ENCODE peak calls at places on chromosomes 13 and 19, in ten cellular contexts. G is neuronal stem cell, H is ovary, S is lung, W is esophagus muscularis mucosa, N is PC-3, Q is left ventricle myocardium inferior, Z is right lobe of liver, E is psoas muscle, D is thoracic aorta. V is an unnamed sample.

GRCh38 chr19:23771348-23771747 is 12.7 kb upstream of the ZNF681 start:
- DNase-seq in G (no peak), H (no peak), S (no peak), W (no peak), N (no peak), Q (no peak), Z (no peak), E (no peak), D (no peak), V (no peak)

GRCh38 chr13:71240906-71241305 is 626.1 kb downstream of the DACH1 start:
- DNase-seq in G (no peak), H (no peak), S (no peak), W (no peak), N (peak; percentile 35), Q (no peak), Z (no peak), E (no peak), D (no peak), V (no peak)

GRCh38 chr13:39419866-39420265 is 183.1 kb downstream of the LHFPL6 start:
- DNase-seq in G (no peak), H (no peak), S (no peak), W (no peak), N (no peak), Q (no peak), Z (no peak), E (no peak), D (no peak), V (no peak)

GRCh38 chr13:36282818-36283432 is 14.7 kb downstream of the CCDC169 start:
- DNase-seq in G (peak; percentile 12), H (no peak), S (no peak), W (no peak), N (peak; percentile 60), Q (no peak), Z (no peak), E (no peak), D (no peak), V (no peak)

GRCh38 chr19:36392916-36393673 is 14.1 kb upstream of the ZFP14 start:
- DNase-seq in G (no peak), H (no peak), S (no peak), W (no peak), N (no peak), Q (no peak), Z (no peak), E (no peak), D (no peak), V (no peak)

GRCh38 chr13:98433654-98434053 is 143.3 kb downstream of the STK24 start:
- DNase-seq in G (no peak), H (no peak), S (no peak), W (no peak), N (no peak), Q (no peak), Z (no peak), E (no peak), D (no peak), V (no peak)

GRCh38 chr19:1423445-1424181 is 14.6 kb upstream of the RPS15 start:
- DNase-seq in G (no peak), H (no peak), S (no peak), W (no peak), N (no peak), Q (no peak), Z (no peak), E (no peak), D (no peak), V (no peak)

GRCh38 chr13:57630661-57631606 is 610 bp upstream of the PCDH17 start:
- DNase-seq in G (no peak), H (no peak), S (no peak), W (no peak), N (peak; percentile 14), Q (no peak), Z (no peak), E (no peak), D (no peak), V (no peak)

GRCh38 chr19:51258165-51258564 is 7.3 kb downstream of the SIGLECL1 start:
- DNase-seq in G (no peak), H (no peak), S (no peak), W (no peak), N (no peak), Q (no peak), Z (no peak), E (no peak), D (no peak), V (no peak)

GRCh38 chr13:25044071-25044470 is 51.9 kb upstream of the PABPC3 start:
- DNase-seq in G (no peak), H (no peak), S (no peak), W (no peak), N (no peak), Q (no peak), Z (no peak), E (no peak), D (no peak), V (no peak)

GRCh38 chr13:29472317-29472961 is 123.0 kb downstream of the SLC7A1 start:
- DNase-seq in G (no peak), H (no peak), S (no peak), W (no peak), N (peak; percentile 67), Q (no peak), Z (no peak), E (no peak), D (no peak), V (no peak)

GRCh38 chr13:45206340-45206739 is 5.5 kb upstream of the KCTD4 start:
- DNase-seq in G (no peak), H (no peak), S (no peak), W (no peak), N (peak; percentile 89), Q (no peak), Z (no peak), E (no peak), D (no peak), V (no peak)

GRCh38 chr13:101785858-101786257 is 333.4 kb downstream of the ITGBL1 start:
- DNase-seq in G (peak; percentile 5), H (no peak), S (no peak), W (no peak), N (peak; percentile 59), Q (peak; percentile 19), Z (peak; percentile 69), E (no peak), D (no peak), V (no peak)

DNA sequence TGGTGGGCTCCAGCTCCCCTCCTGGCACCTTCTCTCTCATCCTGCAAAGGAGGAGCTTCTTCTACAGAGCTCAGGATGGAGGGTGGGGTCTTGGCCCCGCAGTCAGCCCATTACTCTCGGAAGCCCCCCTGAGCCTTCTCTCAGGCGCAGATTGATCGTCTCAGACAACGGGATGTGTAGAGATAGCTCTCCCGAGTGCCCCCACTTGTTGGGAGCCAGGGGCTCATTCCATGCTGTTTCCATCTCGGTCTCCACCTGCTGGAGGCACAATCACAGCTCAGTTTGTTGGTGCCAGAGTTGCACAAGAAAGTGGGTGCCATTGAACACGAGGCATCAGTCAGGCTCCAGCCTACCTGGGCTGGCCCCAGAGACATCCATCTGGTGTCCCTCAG is 3.6 kb upstream of the ZNF135 start:
- DNase-seq in G (no peak), H (no peak), S (no peak), W (no peak), N (no peak), Q (no peak), Z (no peak), E (no peak), D (no peak), V (no peak)
- H3K9me3 ChIP-seq in G (peaks cover 69% of the 10 kb centered on the region), H (no peaks in the 10 kb centered on the region), S (no peaks in the 10 kb centered on the region), W (no peaks in the 10 kb centered on the region), N (peaks cover 52% of the 10 kb centered on the region), Q (peaks cover 35% of the 10 kb centered on the region), Z (no peaks in the 10 kb centered on the region), E (peaks cover 26% of the 10 kb centered on the region), D (no peaks in the 10 kb centered on the region), V (no peaks in the 10 kb centered on the region)

GRCh38 chr13:20519887-20520286 is 5.8 kb downstream of the CRYL1 start:
- DNase-seq in G (no peak), H (no peak), S (no peak), W (no peak), N (no peak), Q (no peak), Z (no peak), E (no peak), D (no peak), V (no peak)
- H3K4me3 ChIP-seq in G (no peak overlapping the region), H (no peak overlapping the region), S (no peak overlapping the region), W (no peak overlapping the region), N (no peak overlapping the region), Q (no peak overlapping the region), Z (no peak overlapping the region), E (no peak overlapping the region), D (no peak overlapping the region), V (no peak overlapping the region)

DNA sequence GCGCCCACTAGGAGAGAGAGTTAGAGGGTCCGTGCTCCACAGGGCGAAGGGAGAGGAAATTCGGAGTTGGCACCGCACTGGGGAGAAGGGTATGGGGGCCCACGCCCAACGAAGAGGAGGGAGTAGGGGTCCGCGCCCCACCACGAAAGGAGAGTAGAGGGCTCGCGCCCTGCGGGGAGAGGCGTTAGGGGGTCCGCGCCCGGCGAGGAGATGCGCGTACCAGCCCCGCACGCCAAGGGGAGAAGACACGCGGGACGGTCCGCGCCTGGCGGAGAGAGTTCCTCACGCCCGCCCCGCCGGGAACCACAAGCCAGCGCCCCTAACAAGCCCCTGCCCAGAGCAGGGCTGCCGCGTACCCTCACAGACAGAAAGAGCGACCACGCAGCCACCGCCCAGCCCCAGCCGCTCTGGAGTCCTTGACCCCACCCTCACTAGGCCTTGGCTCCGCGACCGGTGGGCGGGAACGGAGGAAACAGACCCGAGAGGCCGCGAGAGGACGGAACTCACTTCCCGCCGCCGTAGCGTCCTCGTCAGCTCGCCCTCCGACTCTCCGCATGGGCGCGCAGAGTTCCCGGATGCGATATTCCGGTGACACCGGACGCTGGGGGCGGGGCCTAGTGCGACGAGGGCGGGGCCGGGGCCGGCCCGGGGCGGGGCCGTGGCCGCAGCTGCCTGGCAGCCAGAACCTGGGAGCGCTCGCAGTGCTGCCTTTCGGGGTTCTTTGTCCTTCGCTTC is 20.0 kb upstream of the ZSCAN18 start:
- DNase-seq in G (no peak), H (peak; percentile 15), S (no peak), W (no peak), N (no peak), Q (no peak), Z (no peak), E (no peak), D (no peak), V (no peak)
- H3K9me3 ChIP-seq in G (peaks cover 67% of the 10 kb centered on the region), H (no peaks in the 10 kb centered on the region), S (peaks cover 16% of the 10 kb centered on the region), W (no peaks in the 10 kb centered on the region), N (peaks cover 56% of the 10 kb centered on the region), Q (peaks cover 100% of the 10 kb centered on the region), Z (no peaks in the 10 kb centered on the region), E (peaks cover 49% of the 10 kb centered on the region), D (peaks cover 72% of the 10 kb centered on the region), V (peaks cover 45% of the 10 kb centered on the region)

GRCh38 chr19:41499899-41500298 is 56.9 kb downstream of the ERICH4 start:
- DNase-seq in G (no peak), H (no peak), S (no peak), W (no peak), N (no peak), Q (no peak), Z (no peak), E (no peak), D (no peak), V (no peak)
- H3K4me3 ChIP-seq in G (no peak overlapping the region), H (peak overlapping the region; percentile 2), S (peak overlapping the region; percentile 55), W (peak overlapping the region; percentile 43), N (no peak overlapping the region), Q (peak overlapping the region; percentile 66), Z (no peak overlapping the region), E (peak overlapping the region; percentile 61), D (peak overlapping the region; percentile 16), V (peak overlapping the region; percentile 31)

DNA sequence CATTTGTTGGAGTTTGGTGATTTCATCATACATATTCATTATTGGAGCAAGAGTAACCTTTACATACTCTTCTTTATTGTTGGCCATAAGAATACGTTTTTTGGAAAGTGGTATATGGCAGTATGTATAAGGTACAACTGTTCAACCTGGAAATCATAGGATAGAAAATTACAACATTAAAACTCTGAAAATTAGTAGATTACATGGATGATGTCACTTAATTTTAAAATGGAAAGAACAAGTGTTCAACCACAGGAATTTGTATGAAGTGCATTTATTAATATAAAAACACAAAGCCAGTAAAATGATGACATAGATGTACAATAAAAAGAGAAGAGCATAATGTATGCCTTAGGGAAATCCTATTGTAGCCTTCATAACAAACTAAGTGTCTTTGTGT is 7.3 kb upstream of the ZNF155 start:
- DNase-seq in G (no peak), H (no peak), S (no peak), W (no peak), N (no peak), Q (no peak), Z (no peak), E (no peak), D (no peak), V (no peak)
- H3K9me3 ChIP-seq in G (peaks cover 40% of the 10 kb centered on the region), H (no peaks in the 10 kb centered on the region), S (peaks cover 7% of the 10 kb centered on the region), W (peaks cover 6% of the 10 kb centered on the region), N (no peaks in the 10 kb centered on the region), Q (peaks cover 100% of the 10 kb centered on the region), Z (no peaks in the 10 kb centered on the region), E (peaks cover 96% of the 10 kb centered on the region), D (peaks cover 73% of the 10 kb centered on the region), V (peaks cover 46% of the 10 kb centered on the region)

V was measured in vagina.